ENCODE peak calls at places on chromosomes 3 and 15, in eight cellular contexts. G, I, D, L, N, Y, A and T are unnamed samples.

GRCh38 chr3:100600181-100601042 is 9.0 kb upstream of the ADGRG7 start:
- DNase-seq in G (no peak), I (no peak), D (no peak), L (no peak), N (no peak), Y (no peak), A (no peak), T (no peak)

GRCh38 chr3:129278970-129279906 is 568 bp downstream of the HMCES start:
- DNase-seq in G (no peak), I (peak; percentile 20), D (peak; percentile 51), L (no peak), N (peak; percentile 10), Y (peak; percentile 67), A (peak; percentile 34), T (no peak)

GRCh38 chr15:70234256-70234965 is 136.7 kb upstream of the TLE3 start:
- DNase-seq in G (no peak), I (no peak), D (no peak), L (no peak), N (no peak), Y (peak; percentile 60), A (peak; percentile 43), T (no peak)

GRCh38 chr3:61218508-61218907 is 32.7 kb downstream of the FHIT start:
- DNase-seq in G (no peak), I (no peak), D (no peak), L (no peak), N (no peak), Y (no peak), A (no peak), T (no peak)

GRCh38 chr3:72753495-72753894 is 94.8 kb downstream of the SHQ1 start:
- DNase-seq in G (no peak), I (no peak), D (no peak), L (no peak), N (no peak), Y (no peak), A (no peak), T (no peak)

GRCh38 chr3:60475096-60475495 is 776.2 kb downstream of the FHIT start:
- DNase-seq in G (no peak), I (no peak), D (no peak), L (no peak), N (no peak), Y (no peak), A (no peak), T (no peak)

GRCh38 chr3:36890261-36890660 is 54.6 kb downstream of the TRANK1 start:
- DNase-seq in G (no peak), I (no peak), D (no peak), L (no peak), N (no peak), Y (no peak), A (no peak), T (peak; percentile 74)

GRCh38 chr3:183381179-183381578 is 47.2 kb downstream of the MCF2L2 start:
- DNase-seq in G (no peak), I (no peak), D (no peak), L (no peak), N (no peak), Y (peak; percentile 66), A (peak; percentile 92), T (no peak)

GRCh38 chr15:77060560-77060959 is 10.3 kb downstream of the TSPAN3 start:
- DNase-seq in G (no peak), I (no peak), D (no peak), L (no peak), N (no peak), Y (peak; percentile 64), A (peak; percentile 79), T (no peak)

GRCh38 chr15:59691194-59691805 is 2.2 kb upstream of the BNIP2 start:
- DNase-seq in G (peak; percentile 73), I (peak; percentile 28), D (peak; percentile 33), L (peak; percentile 33), N (peak; percentile 39), Y (peak; percentile 58), A (peak; percentile 71), T (no peak)

GRCh38 chr15:39404767-39405173 is 176.1 kb upstream of the THBS1 start:
- DNase-seq in G (no peak), I (no peak), D (no peak), L (no peak), N (no peak), Y (peak; percentile 95), A (peak; percentile 79), T (no peak)

GRCh38 chr3:59381282-59381681 is 331.5 kb upstream of the CFAP20DC start:
- DNase-seq in G (no peak), I (no peak), D (no peak), L (no peak), N (no peak), Y (no peak), A (no peak), T (no peak)

GRCh38 chr3:126156468-126156867 is 23.9 kb downstream of the ALDH1L1 start:
- DNase-seq in G (no peak), I (no peak), D (no peak), L (peak; percentile 9), N (no peak), Y (no peak), A (no peak), T (peak; percentile 72)

GRCh38 chr3:58355174-58355573 is 22.5 kb downstream of the PXK start:
- DNase-seq in G (no peak), I (no peak), D (no peak), L (no peak), N (no peak), Y (no peak), A (no peak), T (no peak)

GRCh38 chr3:63809607-63810006 is 9.5 kb upstream of the C3orf49 start:
- DNase-seq in G (no peak), I (no peak), D (no peak), L (no peak), N (no peak), Y (peak; percentile 47), A (no peak), T (no peak)

GRCh38 chr3:177320765-177321247 is 123.5 kb upstream of the TBL1XR1 start:
- DNase-seq in G (no peak), I (no peak), D (no peak), L (no peak), N (no peak), Y (no peak), A (no peak), T (no peak)

GRCh38 chr3:112390783-112391641 is 58.1 kb downstream of the CD200 start:
- DNase-seq in G (peak; percentile 64), I (no peak), D (no peak), L (no peak), N (no peak), Y (peak; percentile 98), A (peak; percentile 91), T (no peak)

GRCh38 chr3:50604628-50605588 is 6.7 kb downstream of the CISH start:
- DNase-seq in G (peak; percentile 75), I (peak; percentile 76), D (peak; percentile 89), L (peak; percentile 93), N (no peak), Y (no peak), A (no peak), T (no peak)

GRCh38 chr3:4997946-4998345 is 18.7 kb downstream of the BHLHE40 start:
- DNase-seq in G (peak; percentile 34), I (no peak), D (no peak), L (no peak), N (no peak), Y (no peak), A (no peak), T (no peak)

GRCh38 chr15:96285715-96286367 is 44.7 kb upstream of the NR2F2 start:
- DNase-seq in G (no peak), I (peak; percentile 32), D (peak; percentile 44), L (no peak), N (no peak), Y (no peak), A (no peak), T (peak; percentile 89)

DNA sequence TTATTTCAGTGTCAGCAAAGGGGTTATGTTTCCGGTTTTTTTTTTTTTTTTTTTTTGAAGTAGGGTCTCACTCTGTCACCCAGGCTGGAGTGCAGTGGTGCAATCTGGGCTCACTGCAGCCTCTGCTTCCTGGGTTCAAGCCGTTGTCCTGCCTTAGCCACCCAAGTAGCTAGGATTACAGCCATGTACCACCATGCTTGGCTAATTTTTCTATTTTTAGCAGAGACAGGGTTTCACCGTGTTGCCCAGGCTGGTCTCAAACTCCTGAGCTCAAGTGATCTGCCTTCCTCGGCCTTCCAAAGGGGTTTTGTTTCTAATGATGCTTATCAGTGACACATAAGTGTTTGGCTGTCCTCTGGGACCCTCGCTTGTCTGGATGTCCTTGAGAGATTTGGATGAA is 235.7 kb upstream of the C2CD4B start:
- DNase-seq in G (no peak), I (no peak), D (no peak), L (no peak), N (no peak), Y (no peak), A (no peak), T (no peak)
- TF ChIP-seq CTCF in G (no peak), I (no peak), D (no peak), L (no peak), N (no peak), Y (no peak), A (no peak), T (no peak)

DNA sequence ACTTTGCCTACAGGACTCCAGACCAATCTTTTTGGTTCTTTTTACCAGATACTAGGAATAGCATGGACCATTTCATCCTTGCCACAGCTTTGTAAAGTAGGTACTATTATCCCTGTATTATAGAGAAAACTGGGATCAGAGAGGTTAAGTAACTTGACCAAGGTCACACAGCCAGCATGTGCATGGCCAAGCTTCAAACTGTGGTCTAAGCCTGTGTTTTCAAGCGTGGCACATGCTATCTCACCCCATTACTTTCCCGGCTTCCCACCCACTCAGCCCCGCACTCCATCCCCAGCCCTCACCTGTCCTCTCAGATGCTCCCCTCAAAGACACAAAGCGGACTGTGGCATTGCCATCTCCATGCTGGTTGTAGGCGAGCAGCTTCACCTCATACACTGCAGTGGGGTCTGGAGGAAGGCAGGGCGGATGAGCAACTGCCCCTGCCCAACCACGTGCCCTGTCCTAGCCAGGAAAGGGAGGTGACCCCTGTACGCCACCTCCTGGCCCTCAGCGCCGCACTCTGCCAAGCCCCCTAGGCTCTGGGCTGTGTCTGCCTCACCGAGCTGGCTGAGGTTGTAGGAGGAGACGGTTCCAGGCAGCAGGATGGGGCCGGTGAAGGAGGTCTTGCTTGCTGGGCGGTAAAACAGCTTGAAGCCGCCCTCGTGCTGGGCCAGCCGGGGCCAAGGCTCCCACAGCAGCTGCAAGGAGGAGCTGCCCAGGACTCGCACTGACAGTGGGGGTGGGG is 25.7 kb downstream of the RNU5B-1 start:
- DNase-seq in G (no peak), I (no peak), D (no peak), L (no peak), N (no peak), Y (no peak), A (no peak), T (no peak)
- H3K27me3 ChIP-seq in G (no peaks in the 10 kb centered on the region), I (no peaks in the 10 kb centered on the region), D (no peaks in the 10 kb centered on the region), L (no peaks in the 10 kb centered on the region), N (no peaks in the 10 kb centered on the region), Y (peaks cover 30% of the 10 kb centered on the region), A (no peaks in the 10 kb centered on the region), T (no peaks in the 10 kb centered on the region)

DNA sequence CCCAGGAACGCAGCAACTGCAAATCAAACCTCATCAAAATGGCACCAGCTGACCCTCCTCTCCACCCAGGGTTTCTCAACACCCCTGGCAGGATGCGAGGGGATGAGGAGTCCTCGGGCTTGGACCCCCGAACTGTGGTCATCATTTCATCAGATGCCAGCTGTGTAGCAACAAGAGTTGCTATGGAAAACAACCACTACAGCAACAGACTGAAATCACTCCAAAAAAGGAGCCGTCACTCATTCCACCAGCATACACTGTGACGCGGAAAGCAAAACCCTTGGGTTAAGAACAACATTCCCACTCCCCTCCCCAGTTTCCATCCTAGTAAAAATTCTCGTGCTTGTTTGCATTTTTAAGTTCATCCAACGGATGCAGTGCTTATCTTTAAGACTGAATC is 40.1 kb downstream of the VGLL4 start:
- DNase-seq in G (peak; percentile 88), I (peak; percentile 61), D (no peak), L (no peak), N (no peak), Y (peak; percentile 97), A (peak; percentile 94), T (peak; percentile 95)
- H3K4me3 ChIP-seq in G (no peak overlapping the region), I (no peak overlapping the region), D (no peak overlapping the region), L (no peak overlapping the region), N (no peak overlapping the region), Y (no peak overlapping the region), A (no peak overlapping the region), T (no peak overlapping the region)

GRCh38 chr3:45832691-45833090 is 9.2 kb downstream of the LZTFL1 start:
- DNase-seq in G (no peak), I (no peak), D (no peak), L (no peak), N (peak; percentile 21), Y (peak; percentile 16), A (peak; percentile 18), T (no peak)
- TF ChIP-seq CTCF in G (no peak), I (peak; percentile 19), D (no peak), L (no peak), N (peak; percentile 57), Y (peak; percentile 40), A (peak; percentile 33), T (peak; percentile 22)